ENCODE peak calls at places on chromosomes 16 and 17, in six cellular contexts. L is GM12892, T is H1, U is GM12878, N is HepG2, Z is K562. M is an unnamed sample.

GRCh38 chr17:38464723-38465419 is 36.6 kb downstream of the ARHGAP23 start:
- DNase-seq in Z (peak; percentile 90), T (no peak), U (no peak), L (no peak), N (no peak), M (no peak)

GRCh38 chr17:75012320-75013076 is at the start of gene MRPL58:
- DNase-seq in L (peak; percentile 89), T (peak; percentile 93), N (peak; percentile 88), Z (peak; percentile 90), U (peak; percentile 60), M (peak; percentile 93)

GRCh38 chr17:9409026-9409425 is 166.6 kb downstream of the STX8 start:
- DNase-seq in L (no peak), N (no peak), Z (no peak), T (no peak), U (no peak), M (no peak)

GRCh38 chr16:23801387-23801786 is 34.4 kb upstream of the PRKCB start:
- DNase-seq in T (peak; percentile 89), N (peak; percentile 57), U (no peak), Z (peak; percentile 76), L (peak; percentile 35), M (peak; percentile 33)

GRCh38 chr16:56506941-56507340 is 12.9 kb downstream of the BBS2 start:
- DNase-seq in Z (no peak), T (no peak), L (no peak), N (no peak), U (no peak), M (no peak)

GRCh38 chr17:80872999-80873951 is 118.4 kb upstream of the CHMP6 start:
- DNase-seq in U (no peak), L (no peak), N (no peak), Z (no peak), T (no peak), M (no peak)

GRCh38 chr17:337866-338265 is 14.7 kb downstream of the RPH3AL start:
- DNase-seq in N (no peak), U (peak; percentile 28), Z (no peak), L (no peak), T (no peak), M (no peak)

GRCh38 chr16:65570261-65570660 is 448.4 kb upstream of the CDH11 start:
- DNase-seq in U (no peak), T (no peak), Z (no peak), L (no peak), N (no peak), M (no peak)

GRCh38 chr16:72092832-72093447 is 480 bp downstream of the TXNL4B start:
- DNase-seq in T (no peak), N (peak; percentile 63), L (no peak), U (no peak), Z (no peak), M (no peak)

GRCh38 chr17:57165754-57166153 is 80.7 kb downstream of the AKAP1 start:
- DNase-seq in L (no peak), U (no peak), T (no peak), N (no peak), Z (no peak), M (no peak)

GRCh38 chr16:66603537-66604375 is 748 bp upstream of the CMTM3 start:
- DNase-seq in U (no peak), N (peak; percentile 57), L (peak; percentile 56), Z (peak; percentile 78), T (peak; percentile 80), M (peak; percentile 47)

GRCh38 chr17:64406321-64407200 is 15.9 kb upstream of the PECAM1 start:
- DNase-seq in Z (peak; percentile 58), L (no peak), N (peak; percentile 92), U (no peak), T (no peak), M (no peak)

GRCh38 chr16:35365675-35366074 is 1906.3 kb downstream of the TP53TG3F start:
- DNase-seq in N (no peak), T (no peak), L (no peak), Z (no peak), U (no peak), M (no peak)

GRCh38 chr16:69596801-69597200 is 31.0 kb downstream of the NFAT5 start:
- DNase-seq in N (no peak), T (no peak), Z (no peak), U (no peak), L (no peak), M (no peak)

GRCh38 chr16:27269300-27270150 is 953 bp upstream of the NSMCE1 start:
- DNase-seq in U (no peak), L (no peak), Z (no peak), N (peak; percentile 70), T (no peak), M (no peak)

GRCh38 chr17:50686494-50687199 is 21.1 kb downstream of the ANKRD40 start:
- DNase-seq in N (peak; percentile 98), L (no peak), U (no peak), T (no peak), Z (no peak), M (no peak)

GRCh38 chr16:26787924-26788323 is 278.8 kb upstream of the C16orf82 start:
- DNase-seq in L (no peak), N (no peak), T (no peak), Z (peak; percentile 47), U (no peak), M (no peak)

DNA sequence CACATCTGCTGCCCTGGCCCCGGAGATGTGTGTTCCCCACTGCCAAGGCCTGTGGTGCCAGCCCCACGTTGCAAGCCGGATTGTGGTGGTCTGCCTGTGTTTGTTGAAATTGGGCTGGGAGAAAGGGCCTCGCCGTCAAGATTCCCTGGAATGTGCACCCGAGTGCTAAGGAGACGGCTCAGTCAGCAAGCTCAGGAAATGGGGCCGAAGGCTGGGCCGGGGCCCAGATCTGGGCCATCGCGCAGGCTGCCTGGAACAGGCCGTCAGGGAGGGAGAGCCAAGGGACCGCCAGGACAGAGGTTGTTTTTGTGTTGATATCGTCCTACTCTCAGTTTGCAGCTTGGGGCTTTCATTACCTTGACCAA is 89.6 kb downstream of the C16orf95 start:
- DNase-seq in Z (no peak), L (no peak), U (no peak), N (no peak), T (no peak), M (no peak)
- TF ChIP-seq POLR2A in Z (no peak), L (no peak), U (no peak), N (no peak), T (no peak), M (no peak)

GRCh38 chr16:5616841-5617240 is 519.2 kb upstream of the EEF2KMT start:
- DNase-seq in U (no peak), L (no peak), T (no peak), N (no peak), Z (no peak), M (no peak)

GRCh38 chr16:5621826-5622225 is 524.2 kb upstream of the EEF2KMT start:
- DNase-seq in N (no peak), T (no peak), L (no peak), U (no peak), Z (no peak), M (no peak)

GRCh38 chr16:5619314-5619713 is 521.7 kb upstream of the EEF2KMT start:
- DNase-seq in L (no peak), N (no peak), U (no peak), T (no peak), Z (no peak), M (no peak)

DNA sequence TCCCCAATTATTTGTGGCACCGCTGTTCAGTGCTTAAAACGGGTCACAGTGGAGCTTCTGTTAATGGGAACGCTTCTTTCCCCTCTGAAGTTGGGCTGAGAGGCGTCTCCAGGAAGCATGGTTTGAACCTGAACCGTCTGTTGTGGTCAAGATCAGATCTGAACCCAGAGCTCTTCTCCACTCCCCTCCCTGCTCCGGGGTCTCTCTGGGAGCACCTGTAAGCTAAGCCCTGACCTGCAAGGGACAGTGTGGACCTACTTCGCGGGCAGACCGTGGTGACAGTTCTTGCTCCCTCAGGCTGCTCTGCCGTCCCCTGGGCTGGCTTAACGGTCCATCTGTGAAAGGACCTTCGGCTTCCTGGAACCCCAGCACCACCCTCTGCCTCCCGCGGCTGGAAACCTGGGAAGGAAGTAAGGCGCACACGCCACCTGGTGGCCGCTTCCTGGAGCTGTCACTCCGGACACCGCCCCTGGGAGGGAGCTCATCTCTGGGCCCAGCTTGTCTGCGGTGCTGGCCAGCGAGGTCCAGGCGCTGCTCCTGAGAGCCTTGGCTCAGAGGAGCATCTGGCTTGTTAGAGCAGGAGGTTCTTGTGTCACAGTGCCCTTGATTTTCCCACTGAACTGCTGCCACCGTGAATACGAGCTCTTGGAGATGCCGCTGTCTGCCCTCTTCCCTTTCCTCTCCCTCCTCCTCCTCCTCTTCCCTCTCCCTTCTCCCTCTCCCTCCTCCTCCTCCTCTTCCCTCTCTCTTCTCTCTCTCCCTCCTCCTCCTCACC is 518.5 kb upstream of the EEF2KMT start:
- DNase-seq in T (peak; percentile 88), L (peak; percentile 33), N (peak; percentile 35), U (no peak), Z (peak; percentile 89), M (peak; percentile 51)
- TF ChIP-seq TAF1 in T (no peak), L (no peak), N (no peak), U (no peak), Z (no peak), M (no peak)

DNA sequence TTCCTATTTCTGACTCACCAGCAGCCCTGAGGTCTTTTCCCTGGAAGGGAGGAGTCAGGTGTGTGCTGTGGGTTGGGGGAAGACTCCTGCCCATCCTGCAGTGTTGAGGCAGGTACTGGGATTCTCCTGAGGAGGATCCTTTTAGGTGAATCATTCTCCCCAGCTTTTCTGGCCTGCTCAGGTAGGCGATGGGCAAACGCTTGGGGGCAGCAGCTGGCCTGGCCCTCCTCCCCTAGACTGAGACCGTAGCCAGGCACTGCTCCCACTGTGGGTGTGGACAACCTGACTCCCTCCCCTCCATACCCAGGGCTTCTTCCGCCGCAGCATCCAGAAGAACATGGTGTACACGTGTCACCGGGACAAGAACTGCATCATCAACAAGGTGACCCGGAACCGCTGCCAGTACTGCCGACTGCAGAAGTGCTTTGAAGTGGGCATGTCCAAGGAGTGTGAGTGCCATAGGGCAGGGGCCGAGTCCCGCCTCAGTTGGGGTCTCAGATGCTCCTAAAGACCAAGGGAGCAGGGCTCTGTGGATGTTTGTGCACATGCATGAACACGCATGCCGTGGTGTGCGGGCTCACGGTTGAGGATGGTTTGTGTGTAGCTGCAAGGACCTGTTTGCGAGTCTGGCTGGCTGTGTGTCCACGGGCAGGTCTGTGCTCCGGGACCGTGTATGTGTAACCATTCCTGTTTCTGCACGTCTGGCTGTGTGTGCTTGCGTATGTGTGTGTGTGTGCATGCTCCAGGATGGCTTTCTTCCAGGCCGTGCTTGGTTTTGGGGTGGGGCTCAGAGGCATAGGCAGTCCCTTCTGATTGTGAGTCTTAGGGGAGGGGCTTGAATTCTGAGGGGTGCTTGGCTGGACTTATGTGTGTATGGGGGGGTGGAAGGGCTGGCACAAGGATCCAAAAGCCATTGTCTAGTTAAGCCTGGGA is 14.8 kb downstream of the GJD3 start:
- DNase-seq in T (no peak), Z (no peak), L (no peak), N (no peak), U (no peak), M (no peak)
- TF ChIP-seq POLR2A in T (no peak), Z (no peak), L (no peak), N (no peak), U (no peak), M (no peak)

GRCh38 chr17:3526971-3527370 is 30.6 kb downstream of the TRPV3 start:
- DNase-seq in N (no peak), T (no peak), U (no peak), L (no peak), Z (no peak), M (no peak)

GRCh38 chr17:3527468-3527867 is 30.1 kb downstream of the TRPV3 start:
- DNase-seq in U (no peak), Z (no peak), T (no peak), L (no peak), N (no peak), M (no peak)

GRCh38 chr17:3526491-3526890 is 31.1 kb downstream of the TRPV3 start:
- DNase-seq in L (no peak), Z (no peak), N (no peak), U (no peak), T (no peak), M (no peak)

GRCh38 chr17:3527896-3528603 is 29.6 kb downstream of the TRPV3 start:
- DNase-seq in Z (no peak), T (no peak), L (no peak), N (no peak), U (no peak), M (no peak)

GRCh38 chr17:3524024-3524423 is 33.6 kb downstream of the TRPV3 start:
- DNase-seq in N (no peak), T (no peak), U (no peak), Z (no peak), L (no peak), M (no peak)
- TF ChIP-seq TAF1 in N (no peak), T (no peak), U (no peak), Z (no peak), L (no peak), M (no peak)

M was measured in GM12891.